ENCODE peak calls at places on chromosome 3, in five cellular contexts. J is astrocyte, V is bronchial epithelial cell, Q is left cardiac atrium, Y is NCI-H1930. E is an unnamed sample.

GRCh38 chr3:68943753-68944500 is 11.6 kb upstream of the TAFA4 start:
- DNase-seq in J (no peak), V (no peak), Q (no peak), Y (no peak), E (no peak)

GRCh38 chr3:197445886-197446631 is 109.7 kb downstream of the BDH1 start:
- DNase-seq in J (no peak), V (no peak), Q (no peak), Y (no peak), E (no peak)

GRCh38 chr3:78642471-78642870 is 1125.3 kb downstream of the ROBO1 start:
- DNase-seq in J (peak; percentile 50), V (no peak), Q (no peak), Y (no peak), E (no peak)

GRCh38 chr3:140292154-140292553 is 357.2 kb downstream of the CLSTN2 start:
- DNase-seq in J (peak; percentile 64), V (peak; percentile 65), Q (no peak), Y (no peak), E (no peak)

GRCh38 chr3:49098429-49098828 is 4.6 kb upstream of the QRICH1 start:
- DNase-seq in J (peak; percentile 25), V (peak; percentile 35), Q (peak; percentile 33), Y (no peak), E (no peak)

GRCh38 chr3:99651561-99651960 is 13.2 kb downstream of the COL8A1 start:
- DNase-seq in J (peak; percentile 78), V (no peak), Q (peak; percentile 47), Y (no peak), E (no peak)

GRCh38 chr3:195365371-195365770 is 77.4 kb downstream of the ACAP2 start:
- DNase-seq in J (no peak), V (no peak), Q (no peak), Y (no peak), E (no peak)

GRCh38 chr3:129689036-129689435 is 82.6 kb upstream of the PLXND1 start:
- DNase-seq in J (no peak), V (no peak), Q (no peak), Y (no peak), E (no peak)

GRCh38 chr3:184360070-184360833 is 1.2 kb downstream of the CLCN2 start:
- DNase-seq in J (no peak), V (no peak), Q (no peak), Y (no peak), E (no peak)

GRCh38 chr3:152175576-152175883 is 93.2 kb upstream of the MBNL1 start:
- DNase-seq in J (peak; percentile 96), V (peak; percentile 94), Q (no peak), Y (no peak), E (no peak)

GRCh38 chr3:69144631-69145244 is 22.3 kb upstream of the LMOD3 start:
- DNase-seq in J (no peak), V (no peak), Q (no peak), Y (no peak), E (no peak)

GRCh38 chr3:43582876-43583275 is 38.9 kb downstream of the ANO10 start:
- DNase-seq in J (peak; percentile 27), V (no peak), Q (no peak), Y (no peak), E (no peak)

GRCh38 chr3:12578742-12579141 is 21.9 kb downstream of the MKRN2 start:
- DNase-seq in J (no peak), V (no peak), Q (no peak), Y (no peak), E (no peak)

GRCh38 chr3:108887137-108887536 is 64.6 kb downstream of the TRAT1 start:
- DNase-seq in J (no peak), V (no peak), Q (no peak), Y (no peak), E (no peak)

GRCh38 chr3:45153658-45154437 is 7.7 kb upstream of the CDCP1 start:
- DNase-seq in J (peak; percentile 79), V (peak; percentile 62), Q (no peak), Y (no peak), E (no peak)

GRCh38 chr3:72412557-72412956 is 435.7 kb downstream of the SHQ1 start:
- DNase-seq in J (no peak), V (no peak), Q (no peak), Y (no peak), E (no peak)

GRCh38 chr3:129702934-129703712 is 96.6 kb upstream of the PLXND1 start:
- DNase-seq in J (peak; percentile 23), V (peak; percentile 39), Q (no peak), Y (no peak), E (no peak)

GRCh38 chr3:148006508-148006907 is 597.3 kb downstream of the ZIC1 start:
- DNase-seq in J (peak; percentile 95), V (peak; percentile 4), Q (no peak), Y (no peak), E (no peak)

GRCh38 chr3:175149675-175150074 is 290.5 kb downstream of the NAALADL2 start:
- DNase-seq in J (peak; percentile 41), V (peak; percentile 70), Q (no peak), Y (peak; percentile 44), E (no peak)

GRCh38 chr3:189363856-189364255 is 192.1 kb downstream of the TPRG1 start:
- DNase-seq in J (peak; percentile 33), V (no peak), Q (no peak), Y (no peak), E (no peak)

GRCh38 chr3:73734376-73734775 is 109.6 kb upstream of the PDZRN3 start:
- DNase-seq in J (peak; percentile 9), V (no peak), Q (no peak), Y (no peak), E (no peak)

GRCh38 chr3:180898572-180898971 is 13.9 kb upstream of the FXR1 start:
- DNase-seq in J (no peak), V (no peak), Q (no peak), Y (no peak), E (no peak)

GRCh38 chr3:104855702-104856101 is 511.0 kb upstream of the ALCAM start:
- DNase-seq in J (no peak), V (peak; percentile 22), Q (no peak), Y (no peak), E (no peak)

GRCh38 chr3:45105855-45106655 is 40.1 kb downstream of the CDCP1 start:
- DNase-seq in J (peak; percentile 94), V (peak; percentile 84), Q (no peak), Y (no peak), E (no peak)

GRCh38 chr3:27138562-27138961 is 230.6 kb downstream of the NEK10 start:
- DNase-seq in J (no peak), V (no peak), Q (peak; percentile 23), Y (no peak), E (no peak)

GRCh38 chr3:119829431-119829830 is 47.5 kb downstream of the NR1I2 start:
- DNase-seq in J (no peak), V (no peak), Q (no peak), Y (no peak), E (no peak)

GRCh38 chr3:48118322-48118721 is 69.9 kb downstream of the CDC25A start:
- DNase-seq in J (no peak), V (no peak), Q (no peak), Y (no peak), E (no peak)

GRCh38 chr3:38653685-38654537 is 4.4 kb upstream of the SCN5A start:
- DNase-seq in J (no peak), V (no peak), Q (no peak), Y (no peak), E (no peak)

GRCh38 chr3:34683851-34684250 is 885.4 kb downstream of the PDCD6IP start:
- DNase-seq in J (peak; percentile 16), V (peak; percentile 40), Q (peak; percentile 67), Y (no peak), E (peak; percentile 33)

GRCh38 chr3:131561511-131561910 is 58.7 kb upstream of the MRPL3 start:
- DNase-seq in J (peak; percentile 67), V (no peak), Q (no peak), Y (no peak), E (no peak)

GRCh38 chr3:86856711-86857110 is 134.2 kb downstream of the VGLL3 start:
- DNase-seq in J (no peak), V (no peak), Q (no peak), Y (no peak), E (no peak)

GRCh38 chr3:55704521-55704920 is 217.4 kb upstream of the WNT5A start:
- DNase-seq in J (peak; percentile 68), V (peak; percentile 4), Q (no peak), Y (no peak), E (no peak)

GRCh38 chr3:141878812-141879211 is 2.4 kb downstream of the ATP1B3 start:
- DNase-seq in J (no peak), V (peak; percentile 15), Q (no peak), Y (no peak), E (no peak)

GRCh38 chr3:111895079-111895478 is 36.0 kb downstream of the PHLDB2 start:
- DNase-seq in J (no peak), V (peak; percentile 27), Q (no peak), Y (no peak), E (peak; percentile 74)

E was measured in NCI-H460.